ENCODE peak calls at places on chromosomes 1 and 21, in four cellular contexts. One of them, this sample, is unnamed.
A peak's percentile ranks its signal among the peaks of the same experiment; 100 is the strongest.

GRCh38 chr1:54088385-54088784 is 35.0 kb downstream of the TCEANC2 start:
- DNase-seq in neural progenitor cell: no peak
- DNase-seq in suprapubic skin: no peak
- DNase-seq in lower lobe of right lung: no peak
- DNase-seq in this sample: no peak

GRCh38 chr1:13450204-13450603 is 40.0 kb downstream of the PRAMEF20 start:
- DNase-seq in lower lobe of right lung: no peak
- DNase-seq in neural progenitor cell: no peak
- DNase-seq in suprapubic skin: no peak
- DNase-seq in this sample: no peak

GRCh38 chr1:28326980-28327379 is 1.9 kb upstream of the MED18 start:
- DNase-seq in lower lobe of right lung: no peak
- DNase-seq in suprapubic skin: no peak
- DNase-seq in neural progenitor cell: no peak
- DNase-seq in this sample: no peak

GRCh38 chr1:220060876-220061275 is 14.6 kb upstream of the EPRS1 start:
- DNase-seq in suprapubic skin: no peak
- DNase-seq in neural progenitor cell: no peak
- DNase-seq in lower lobe of right lung: no peak
- DNase-seq in this sample: no peak

GRCh38 chr1:92004129-92004528 is 25.7 kb upstream of the EPHX4 start:
- DNase-seq in neural progenitor cell: no peak
- DNase-seq in lower lobe of right lung: no peak
- DNase-seq in suprapubic skin: no peak
- DNase-seq in this sample: no peak

GRCh38 chr1:24294757-24295371 is 24.3 kb upstream of the GRHL3 start:
- DNase-seq in suprapubic skin: peak; percentile 94
- DNase-seq in lower lobe of right lung: peak; percentile 55
- DNase-seq in neural progenitor cell: peak; percentile 39
- DNase-seq in this sample: peak; percentile 87

GRCh38 chr1:16402742-16403141 is 34.5 kb downstream of the SPATA21 start:
- DNase-seq in suprapubic skin: no peak
- DNase-seq in lower lobe of right lung: no peak
- DNase-seq in neural progenitor cell: no peak
- DNase-seq in this sample: no peak

GRCh38 chr1:81409875-81410274 is 390.9 kb upstream of the ADGRL2 start:
- DNase-seq in suprapubic skin: no peak
- DNase-seq in neural progenitor cell: no peak
- DNase-seq in lower lobe of right lung: no peak
- DNase-seq in this sample: no peak

GRCh38 chr1:81702903-81703302 is 97.8 kb upstream of the ADGRL2 start:
- DNase-seq in suprapubic skin: no peak
- DNase-seq in neural progenitor cell: no peak
- DNase-seq in lower lobe of right lung: no peak
- DNase-seq in this sample: no peak

GRCh38 chr1:177650947-177651346 is 318.9 kb downstream of the SEC16B start:
- DNase-seq in neural progenitor cell: no peak
- DNase-seq in suprapubic skin: no peak
- DNase-seq in lower lobe of right lung: no peak
- DNase-seq in this sample: no peak

GRCh38 chr1:216325946-216326345 is 97.3 kb downstream of the USH2A start:
- DNase-seq in neural progenitor cell: no peak
- DNase-seq in suprapubic skin: no peak
- DNase-seq in lower lobe of right lung: no peak
- DNase-seq in this sample: no peak

GRCh38 chr1:244197851-244198375 is 146.8 kb downstream of the ZBTB18 start:
- DNase-seq in suprapubic skin: no peak
- DNase-seq in neural progenitor cell: no peak
- DNase-seq in lower lobe of right lung: no peak
- DNase-seq in this sample: no peak

GRCh38 chr1:70979879-70980278 is 67.7 kb downstream of the PTGER3 start:
- DNase-seq in neural progenitor cell: no peak
- DNase-seq in lower lobe of right lung: no peak
- DNase-seq in suprapubic skin: no peak
- DNase-seq in this sample: no peak

GRCh38 chr1:26538480-26539412 is 9.2 kb downstream of the RPS6KA1 start:
- DNase-seq in lower lobe of right lung: peak; percentile 73
- DNase-seq in suprapubic skin: no peak
- DNase-seq in neural progenitor cell: peak; percentile 64
- DNase-seq in this sample: no peak

GRCh38 chr1:20183876-20184275 is 2.0 kb upstream of the UBXN10 start:
- DNase-seq in neural progenitor cell: no peak
- DNase-seq in suprapubic skin: no peak
- DNase-seq in lower lobe of right lung: no peak
- DNase-seq in this sample: no peak

GRCh38 chr1:181508486-181509165 is 25.3 kb downstream of the CACNA1E start:
- DNase-seq in lower lobe of right lung: no peak
- DNase-seq in suprapubic skin: no peak
- DNase-seq in neural progenitor cell: no peak
- DNase-seq in this sample: no peak

GRCh38 chr1:151047925-151048644 is 534 bp downstream of the C1orf56 start:
- DNase-seq in lower lobe of right lung: peak; percentile 77
- DNase-seq in suprapubic skin: peak; percentile 84
- DNase-seq in neural progenitor cell: peak; percentile 80
- DNase-seq in this sample: peak; percentile 76

GRCh38 chr1:201941420-201942128 is 4.8 kb downstream of the LMOD1 start:
- DNase-seq in lower lobe of right lung: no peak
- DNase-seq in suprapubic skin: no peak
- DNase-seq in neural progenitor cell: peak; percentile 96
- DNase-seq in this sample: no peak

GRCh38 chr1:222062640-222063039 is 320.8 kb upstream of the DUSP10 start:
- DNase-seq in suprapubic skin: no peak
- DNase-seq in lower lobe of right lung: no peak
- DNase-seq in neural progenitor cell: no peak
- DNase-seq in this sample: no peak

GRCh38 chr21:45721656-45722055 is 78.1 kb downstream of the PCBP3 start:
- DNase-seq in suprapubic skin: no peak
- DNase-seq in neural progenitor cell: no peak
- DNase-seq in lower lobe of right lung: no peak
- DNase-seq in this sample: no peak

GRCh38 chr1:115166531-115167091 is 77.3 kb upstream of the TSPAN2 start:
- DNase-seq in lower lobe of right lung: no peak
- DNase-seq in suprapubic skin: no peak
- DNase-seq in neural progenitor cell: no peak
- DNase-seq in this sample: no peak

GRCh38 chr1:210687582-210688279 is 359.0 kb downstream of the HHAT start:
- DNase-seq in neural progenitor cell: no peak
- DNase-seq in suprapubic skin: no peak
- DNase-seq in lower lobe of right lung: no peak
- DNase-seq in this sample: no peak

GRCh38 chr1:25805863-25806225 is 5.9 kb downstream of the SELENON start:
- DNase-seq in neural progenitor cell: no peak
- DNase-seq in suprapubic skin: no peak
- DNase-seq in lower lobe of right lung: no peak
- DNase-seq in this sample: peak; percentile 70

GRCh38 chr1:6365047-6365446 is 28.5 kb downstream of the ACOT7 start:
- DNase-seq in suprapubic skin: no peak
- DNase-seq in lower lobe of right lung: no peak
- DNase-seq in neural progenitor cell: no peak
- DNase-seq in this sample: no peak
- H3K27ac ChIP-seq in suprapubic skin: no peak overlapping the region
- H3K27ac ChIP-seq in lower lobe of right lung: no peak overlapping the region
- H3K27ac ChIP-seq in neural progenitor cell: no peak overlapping the region
- H3K27ac ChIP-seq in this sample: no peak overlapping the region

GRCh38 chr1:173531069-173531693 is 54.0 kb downstream of the PRDX6 start:
- DNase-seq in neural progenitor cell: peak; percentile 37
- DNase-seq in lower lobe of right lung: no peak
- DNase-seq in suprapubic skin: no peak
- DNase-seq in this sample: no peak

GRCh38 chr1:173536254-173536653 is 59.1 kb downstream of the PRDX6 start:
- DNase-seq in suprapubic skin: no peak
- DNase-seq in lower lobe of right lung: no peak
- DNase-seq in neural progenitor cell: no peak
- DNase-seq in this sample: no peak

GRCh38 chr1:173527151-173527826 is 50.2 kb downstream of the PRDX6 start:
- DNase-seq in neural progenitor cell: no peak
- DNase-seq in lower lobe of right lung: no peak
- DNase-seq in suprapubic skin: no peak
- DNase-seq in this sample: no peak

GRCh38 chr1:173529106-173529505 is 52.0 kb downstream of the PRDX6 start:
- DNase-seq in suprapubic skin: no peak
- DNase-seq in neural progenitor cell: no peak
- DNase-seq in lower lobe of right lung: no peak
- DNase-seq in this sample: no peak

GRCh38 chr1:173532237-173532636 is 55.1 kb downstream of the PRDX6 start:
- DNase-seq in suprapubic skin: no peak
- DNase-seq in lower lobe of right lung: no peak
- DNase-seq in neural progenitor cell: no peak
- DNase-seq in this sample: no peak
- H3K4me3 ChIP-seq in suprapubic skin: no peak overlapping the region
- H3K4me3 ChIP-seq in lower lobe of right lung: no peak overlapping the region
- H3K4me3 ChIP-seq in neural progenitor cell: no peak overlapping the region
- H3K4me3 ChIP-seq in this sample: no peak overlapping the region

GRCh38 chr1:94745742-94746141 is 74.4 kb upstream of the SLC44A3 start:
- DNase-seq in lower lobe of right lung: no peak
- DNase-seq in neural progenitor cell: no peak
- DNase-seq in suprapubic skin: no peak
- DNase-seq in this sample: no peak
- H3K27ac ChIP-seq in lower lobe of right lung: no peak overlapping the region
- H3K27ac ChIP-seq in neural progenitor cell: no peak overlapping the region
- H3K27ac ChIP-seq in suprapubic skin: no peak overlapping the region
- H3K27ac ChIP-seq in this sample: peak overlapping the region; percentile 9

DNA sequence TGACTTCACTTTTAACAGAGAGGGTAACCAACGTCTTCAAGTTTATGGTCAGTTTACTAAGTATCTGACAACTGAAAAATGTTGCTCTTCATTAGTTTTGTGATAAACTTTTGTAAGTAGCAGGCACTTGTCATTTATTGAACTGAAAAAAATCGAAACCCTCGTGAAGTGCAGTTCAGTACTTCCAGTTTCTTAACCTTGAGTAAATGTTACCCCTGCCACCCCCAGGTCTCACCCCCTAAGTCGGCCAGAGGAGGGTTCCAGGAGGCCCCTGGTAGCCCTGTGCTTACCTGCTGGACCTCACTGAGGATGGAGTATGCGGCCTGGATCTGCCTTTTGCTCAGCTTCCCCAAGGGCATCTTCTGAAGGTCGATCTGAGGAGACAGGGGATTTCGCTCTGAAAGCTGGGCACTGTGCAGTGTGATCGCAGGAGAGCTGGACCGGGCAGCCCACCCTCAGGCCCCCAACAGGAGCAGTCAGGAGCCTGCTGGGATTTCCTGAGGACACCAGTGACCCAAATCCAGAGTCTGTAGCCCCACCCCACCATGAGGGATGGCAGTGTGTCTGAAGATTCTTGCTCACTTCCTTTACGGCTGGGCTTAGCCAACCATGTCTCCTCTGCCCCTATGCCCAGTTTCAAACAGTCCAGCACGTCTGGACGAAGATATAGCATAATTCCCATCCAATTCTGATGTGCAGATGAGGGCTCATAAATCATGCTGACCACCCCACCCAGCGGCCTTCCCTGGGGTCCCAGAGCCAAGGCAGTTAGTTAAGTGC is 37.6 kb downstream of the PARP1 start:
- DNase-seq in neural progenitor cell: no peak
- DNase-seq in lower lobe of right lung: no peak
- DNase-seq in suprapubic skin: no peak
- DNase-seq in this sample: no peak
- H3K4me3 ChIP-seq in neural progenitor cell: no peak overlapping the region
- H3K4me3 ChIP-seq in lower lobe of right lung: no peak overlapping the region
- H3K4me3 ChIP-seq in suprapubic skin: no peak overlapping the region
- H3K4me3 ChIP-seq in this sample: no peak overlapping the region

GRCh38 chr1:198153103-198153502 is 3.7 kb upstream of the NEK7 start:
- DNase-seq in neural progenitor cell: no peak
- DNase-seq in lower lobe of right lung: no peak
- DNase-seq in suprapubic skin: no peak
- DNase-seq in this sample: peak; percentile 80
- H3K27ac ChIP-seq in neural progenitor cell: no peak overlapping the region
- H3K27ac ChIP-seq in lower lobe of right lung: no peak overlapping the region
- H3K27ac ChIP-seq in suprapubic skin: no peak overlapping the region
- H3K27ac ChIP-seq in this sample: peak overlapping the region; percentile 26

This sample was measured in tibial artery.